ENCODE peak calls at places on chromosomes 1 and 21, in four cellular contexts. One of them, this sample, is unnamed.
A peak's percentile ranks its signal among the peaks of the same experiment; 100 is the strongest.

GRCh38 chr1:229019647-229020281 is 251.1 kb upstream of the RAB4A start:
- DNase-seq in T-cell: no peak
- DNase-seq in aorta: no peak
- DNase-seq in NCI-H82: no peak
- DNase-seq in this sample: no peak

GRCh38 chr1:72670902-72671301 is 388.6 kb upstream of the NEGR1 start:
- DNase-seq in T-cell: no peak
- DNase-seq in aorta: no peak
- DNase-seq in NCI-H82: peak; percentile 64
- DNase-seq in this sample: no peak

GRCh38 chr1:230303069-230303468 is 123.1 kb downstream of the PGBD5 start:
- DNase-seq in T-cell: no peak
- DNase-seq in aorta: no peak
- DNase-seq in NCI-H82: peak; percentile 67
- DNase-seq in this sample: no peak

GRCh38 chr1:28326505-28326904 is 2.3 kb upstream of the MED18 start:
- DNase-seq in T-cell: no peak
- DNase-seq in aorta: no peak
- DNase-seq in NCI-H82: no peak
- DNase-seq in this sample: no peak

GRCh38 chr1:40798366-40799310 is 15.1 kb downstream of the KCNQ4 start:
- DNase-seq in T-cell: no peak
- DNase-seq in aorta: no peak
- DNase-seq in NCI-H82: no peak
- DNase-seq in this sample: no peak

GRCh38 chr1:15706751-15707150 is 22.6 kb downstream of the PLEKHM2 start:
- DNase-seq in T-cell: no peak
- DNase-seq in aorta: no peak
- DNase-seq in NCI-H82: no peak
- DNase-seq in this sample: no peak

GRCh38 chr1:27142464-27142863 is 12.5 kb downstream of the SLC9A1 start:
- DNase-seq in T-cell: no peak
- DNase-seq in aorta: no peak
- DNase-seq in NCI-H82: no peak
- DNase-seq in this sample: no peak

GRCh38 chr1:70459502-70460225 is 48.6 kb downstream of the CTH start:
- DNase-seq in T-cell: no peak
- DNase-seq in aorta: no peak
- DNase-seq in NCI-H82: peak; percentile 20
- DNase-seq in this sample: no peak

GRCh38 chr21:42129300-42130266 is 58.5 kb downstream of the UMODL1 start:
- DNase-seq in T-cell: no peak
- DNase-seq in aorta: peak; percentile 15
- DNase-seq in NCI-H82: no peak
- DNase-seq in this sample: no peak

GRCh38 chr21:39430457-39430856 is 15.1 kb downstream of the LCA5L start:
- DNase-seq in T-cell: no peak
- DNase-seq in aorta: no peak
- DNase-seq in NCI-H82: peak; percentile 98
- DNase-seq in this sample: no peak

GRCh38 chr1:67227196-67227595 is 60.9 kb downstream of the IL23R start:
- DNase-seq in T-cell: no peak
- DNase-seq in aorta: no peak
- DNase-seq in NCI-H82: no peak
- DNase-seq in this sample: no peak

GRCh38 chr1:159958721-159959380 is 4.8 kb upstream of the SLAMF9 start:
- DNase-seq in T-cell: no peak
- DNase-seq in aorta: no peak
- DNase-seq in NCI-H82: no peak
- DNase-seq in this sample: no peak

GRCh38 chr1:23384312-23385058 is 14.8 kb upstream of the ZNF436 start:
- DNase-seq in T-cell: no peak
- DNase-seq in aorta: no peak
- DNase-seq in NCI-H82: no peak
- DNase-seq in this sample: no peak

GRCh38 chr1:67536957-67537646 is 106.9 kb upstream of the SERBP1 start:
- DNase-seq in T-cell: no peak
- DNase-seq in aorta: no peak
- DNase-seq in NCI-H82: no peak
- DNase-seq in this sample: no peak

GRCh38 chr1:31479801-31480200 is 66.8 kb downstream of the SERINC2 start:
- DNase-seq in T-cell: no peak
- DNase-seq in aorta: no peak
- DNase-seq in NCI-H82: no peak
- DNase-seq in this sample: no peak

GRCh38 chr1:54227091-54227602 is 27.2 kb downstream of the MRPL37 start:
- DNase-seq in T-cell: no peak
- DNase-seq in aorta: no peak
- DNase-seq in NCI-H82: no peak
- DNase-seq in this sample: no peak

GRCh38 chr1:226332947-226333346 is 24.0 kb upstream of the LIN9 start:
- DNase-seq in T-cell: no peak
- DNase-seq in aorta: no peak
- DNase-seq in NCI-H82: no peak
- DNase-seq in this sample: no peak

GRCh38 chr1:42005530-42005929 is 86.8 kb upstream of the HIVEP3 start:
- DNase-seq in T-cell: no peak
- DNase-seq in aorta: no peak
- DNase-seq in NCI-H82: no peak
- DNase-seq in this sample: no peak

GRCh38 chr1:230421485-230421884 is 4.6 kb downstream of the PGBD5 start:
- DNase-seq in T-cell: no peak
- DNase-seq in aorta: no peak
- DNase-seq in NCI-H82: no peak
- DNase-seq in this sample: no peak

GRCh38 chr1:235703516-235703915 is 53.9 kb upstream of the GNG4 start:
- DNase-seq in T-cell: no peak
- DNase-seq in aorta: no peak
- DNase-seq in NCI-H82: no peak
- DNase-seq in this sample: no peak

GRCh38 chr1:15760520-15761211 is 2.1 kb downstream of the FBLIM1 start:
- DNase-seq in T-cell: no peak
- DNase-seq in aorta: no peak
- DNase-seq in NCI-H82: no peak
- DNase-seq in this sample: peak; percentile 84

GRCh38 chr1:35202048-35202719 is 9.2 kb upstream of the SFPQ start:
- DNase-seq in T-cell: peak; percentile 34
- DNase-seq in aorta: no peak
- DNase-seq in NCI-H82: peak; percentile 94
- DNase-seq in this sample: peak; percentile 55

GRCh38 chr1:93839307-93839706 is 39.7 kb downstream of the DNTTIP2 start:
- DNase-seq in T-cell: no peak
- DNase-seq in aorta: no peak
- DNase-seq in NCI-H82: no peak
- DNase-seq in this sample: no peak

GRCh38 chr1:153663211-153663610 is 4.7 kb downstream of the SNAPIN start:
- DNase-seq in T-cell: no peak
- DNase-seq in aorta: peak; percentile 19
- DNase-seq in NCI-H82: no peak
- DNase-seq in this sample: no peak

GRCh38 chr1:235045034-235045690 is 83.5 kb downstream of the TOMM20 start:
- DNase-seq in T-cell: no peak
- DNase-seq in aorta: no peak
- DNase-seq in NCI-H82: no peak
- DNase-seq in this sample: no peak